ENCODE peak calls at places on chromosomes 11 and 22, in four cellular contexts. M, C, D and U are unnamed samples.

GRCh38 chr22:19579880-19580279 is 55.7 kb upstream of the CLDN5 start:
- DNase-seq in C (no peak), M (no peak), D (no peak), U (peak; percentile 34)

GRCh38 chr11:35014352-35014751 is 97.9 kb downstream of the PDHX start:
- DNase-seq in C (no peak), D (no peak), M (no peak), U (no peak)

GRCh38 chr11:101299210-101299609 is 169.6 kb upstream of the PGR start:
- DNase-seq in D (no peak), C (no peak), M (no peak), U (no peak)

GRCh38 chr22:48949375-48950149 is 878.1 kb downstream of the BRD1 start:
- DNase-seq in M (no peak), C (no peak), D (no peak), U (no peak)

GRCh38 chr11:43735931-43736330 is 55.4 kb downstream of the HSD17B12 start:
- DNase-seq in C (no peak), M (no peak), D (no peak), U (no peak)

GRCh38 chr11:86610559-86611341 is 61.7 kb downstream of the ME3 start:
- DNase-seq in D (no peak), C (no peak), M (no peak), U (no peak)

GRCh38 chr11:17505146-17505545 is 28.5 kb upstream of the ABCC8 start:
- DNase-seq in M (no peak), D (no peak), C (no peak), U (no peak)

GRCh38 chr22:36790648-36791047 is 14.7 kb upstream of the IFT27 start:
- DNase-seq in M (no peak), D (peak; percentile 71), C (peak; percentile 38), U (no peak)

GRCh38 chr22:49087716-49088660 is 739.7 kb downstream of the BRD1 start:
- DNase-seq in D (no peak), C (no peak), M (no peak), U (no peak)

GRCh38 chr22:47801541-47802245 is 1039.2 kb downstream of the TBC1D22A start:
- DNase-seq in M (no peak), D (no peak), C (no peak), U (no peak)

GRCh38 chr22:20223421-20224245 is 44.5 kb downstream of the RTN4R start:
- DNase-seq in D (no peak), M (no peak), C (no peak), U (no peak)

GRCh38 chr11:12120031-12121008 is 9.9 kb downstream of the MICAL2 start:
- DNase-seq in C (no peak), M (no peak), D (no peak), U (no peak)